ENCODE peak calls at places on chromosomes 11 and 22, in eight cellular contexts. D, X, V, I, B, Z, W and H are unnamed samples.
A peak's percentile ranks its signal among the peaks of the same experiment; 100 is the strongest.

GRCh38 chr22:33047744-33048143 is 10.4 kb downstream of the SYN3 start:
- DNase-seq in Z (no peak), B (no peak), X (no peak), V (no peak), W (no peak), D (no peak), I (no peak), H (no peak)

GRCh38 chr11:125743681-125744080 is 2.4 kb upstream of the PATE1 start:
- DNase-seq in W (no peak), D (no peak), I (no peak), Z (no peak), B (no peak), X (no peak), V (no peak), H (no peak)

GRCh38 chr11:107123022-107123421 is 104.7 kb upstream of the GUCY1A2 start:
- DNase-seq in Z (no peak), V (no peak), B (no peak), I (no peak), W (no peak), X (no peak), D (no peak), H (no peak)

GRCh38 chr11:103850419-103851165 is 185.8 kb upstream of the DDI1 start:
- DNase-seq in D (no peak), B (no peak), V (no peak), I (no peak), W (no peak), Z (no peak), X (no peak), H (no peak)

GRCh38 chr11:125910450-125910849 is 6.1 kb downstream of the DDX25 start:
- DNase-seq in I (no peak), B (no peak), X (no peak), V (no peak), W (no peak), Z (no peak), D (no peak), H (no peak)

GRCh38 chr22:23745780-23746179 is 5.1 kb downstream of the ZNF70 start:
- DNase-seq in I (no peak), X (no peak), B (no peak), W (no peak), Z (no peak), V (no peak), D (no peak), H (no peak)

GRCh38 chr11:10664005-10664404 is 29.6 kb downstream of the IRAG1 start:
- DNase-seq in W (no peak), X (no peak), B (no peak), Z (no peak), V (no peak), D (no peak), I (no peak), H (no peak)

GRCh38 chr11:10654211-10655150 is 39.1 kb downstream of the IRAG1 start:
- DNase-seq in Z (peak; percentile 73), V (no peak), D (peak; percentile 55), W (peak; percentile 57), B (peak; percentile 89), X (peak; percentile 72), I (peak; percentile 23), H (peak; percentile 82)

GRCh38 chr11:1650918-1651262 is 21.3 kb downstream of the KRTAP5-5 start:
- DNase-seq in B (no peak), V (no peak), W (no peak), I (no peak), Z (no peak), X (no peak), D (no peak), H (no peak)

GRCh38 chr22:50297510-50298265 is 9.8 kb downstream of the PLXNB2 start:
- DNase-seq in W (no peak), D (no peak), X (no peak), B (no peak), Z (no peak), V (no peak), I (no peak), H (no peak)

GRCh38 chr11:10792385-10793068 is 16.2 kb downstream of the EIF4G2 start:
- DNase-seq in B (peak; percentile 92), Z (peak; percentile 69), D (peak; percentile 72), X (peak; percentile 86), W (peak; percentile 77), V (peak; percentile 99), I (peak; percentile 19), H (peak; percentile 84)

GRCh38 chr22:36064358-36064757 is 35.7 kb upstream of the RBFOX2 start:
- DNase-seq in X (no peak), W (no peak), V (no peak), I (no peak), B (no peak), D (no peak), Z (no peak), H (no peak)
- TF ChIP-seq MAX in X (no peak), W (no peak), V (no peak), I (no peak), B (no peak), D (no peak), Z (no peak), H (no peak)

GRCh38 chr11:61581030-61581928 is at the start of gene SYT7:
- DNase-seq in D (peak; percentile 94), V (peak; percentile 100), B (peak; percentile 95), Z (peak; percentile 94), W (peak; percentile 87), I (peak; percentile 45), X (peak; percentile 97), H (peak; percentile 97)
- TF ChIP-seq POLR2A in D (no peak), V (no peak), B (no peak), Z (no peak), W (no peak), I (no peak), X (peak; percentile 22), H (no peak)

DNA sequence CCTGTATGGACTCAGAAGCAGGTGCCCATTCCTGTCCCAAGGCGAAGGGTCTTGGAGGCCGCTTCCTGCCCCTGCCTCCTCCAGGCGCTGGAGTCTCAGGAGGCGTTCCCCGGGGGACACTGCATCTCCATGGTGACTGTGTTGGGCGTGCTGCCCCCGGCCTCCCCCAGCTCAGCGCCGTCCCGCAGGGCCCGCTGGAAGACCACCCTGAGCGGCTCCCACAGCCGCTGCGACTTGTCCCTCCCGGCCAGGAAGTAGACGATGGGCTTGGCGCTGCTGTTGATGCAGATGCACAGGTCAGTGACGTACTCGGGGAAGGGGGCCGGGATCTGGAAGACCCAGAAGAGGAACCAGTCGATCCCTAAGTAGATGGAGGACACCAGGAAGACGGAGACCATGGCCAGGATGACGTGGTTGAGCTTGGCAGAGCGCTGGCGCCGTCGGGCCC is 7.8 kb downstream of the MRGPRF start:
- DNase-seq in Z (no peak), D (no peak), V (no peak), B (no peak), I (no peak), W (no peak), X (no peak), H (no peak)
- TF ChIP-seq MAX in Z (no peak), D (no peak), V (no peak), B (no peak), I (no peak), W (no peak), X (no peak), H (no peak)

GRCh38 chr11:123055132-123055924 is 6.6 kb downstream of the HSPA8 start:
- DNase-seq in X (no peak), Z (no peak), D (no peak), W (no peak), V (no peak), I (no peak), B (peak; percentile 42), H (peak; percentile 66)
- TF ChIP-seq POLR2A in X (no peak), Z (no peak), D (peak; percentile 44), W (peak; percentile 39), V (peak; percentile 37), I (no peak), B (peak; percentile 23), H (no peak)

DNA sequence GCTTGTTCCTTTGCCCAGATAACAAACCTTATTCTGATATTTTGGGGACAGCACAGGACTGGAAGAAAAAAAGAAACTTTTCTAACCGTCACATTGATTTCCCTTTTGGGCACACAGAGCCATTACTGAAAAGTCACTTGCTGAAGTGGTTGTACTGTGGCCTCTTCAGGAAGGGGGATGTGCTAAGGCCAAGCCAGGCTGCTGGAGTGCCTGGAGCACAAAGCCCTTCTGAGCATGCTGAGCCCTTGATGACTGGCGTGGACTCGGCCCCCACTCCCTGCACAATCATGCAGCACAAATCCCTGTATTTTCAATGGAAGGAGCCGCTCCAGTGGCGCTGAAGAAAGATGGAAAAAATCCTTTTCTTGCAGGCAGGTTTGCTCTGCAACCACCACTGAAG is 164.2 kb downstream of the NTM start:
- DNase-seq in B (no peak), X (no peak), V (no peak), I (no peak), W (no peak), D (no peak), Z (no peak), H (no peak)
- TF ChIP-seq MAX in B (no peak), X (no peak), V (no peak), I (no peak), W (no peak), D (no peak), Z (no peak), H (no peak)

GRCh38 chr22:41415554-41415953 is 31.0 kb downstream of the TOB2 start:
- DNase-seq in I (no peak), V (no peak), Z (no peak), W (no peak), B (no peak), X (no peak), D (no peak), H (no peak)

GRCh38 chr22:41418717-41419116 is 27.9 kb downstream of the TOB2 start:
- DNase-seq in I (no peak), X (no peak), D (no peak), V (no peak), B (no peak), W (no peak), Z (no peak), H (no peak)

DNA sequence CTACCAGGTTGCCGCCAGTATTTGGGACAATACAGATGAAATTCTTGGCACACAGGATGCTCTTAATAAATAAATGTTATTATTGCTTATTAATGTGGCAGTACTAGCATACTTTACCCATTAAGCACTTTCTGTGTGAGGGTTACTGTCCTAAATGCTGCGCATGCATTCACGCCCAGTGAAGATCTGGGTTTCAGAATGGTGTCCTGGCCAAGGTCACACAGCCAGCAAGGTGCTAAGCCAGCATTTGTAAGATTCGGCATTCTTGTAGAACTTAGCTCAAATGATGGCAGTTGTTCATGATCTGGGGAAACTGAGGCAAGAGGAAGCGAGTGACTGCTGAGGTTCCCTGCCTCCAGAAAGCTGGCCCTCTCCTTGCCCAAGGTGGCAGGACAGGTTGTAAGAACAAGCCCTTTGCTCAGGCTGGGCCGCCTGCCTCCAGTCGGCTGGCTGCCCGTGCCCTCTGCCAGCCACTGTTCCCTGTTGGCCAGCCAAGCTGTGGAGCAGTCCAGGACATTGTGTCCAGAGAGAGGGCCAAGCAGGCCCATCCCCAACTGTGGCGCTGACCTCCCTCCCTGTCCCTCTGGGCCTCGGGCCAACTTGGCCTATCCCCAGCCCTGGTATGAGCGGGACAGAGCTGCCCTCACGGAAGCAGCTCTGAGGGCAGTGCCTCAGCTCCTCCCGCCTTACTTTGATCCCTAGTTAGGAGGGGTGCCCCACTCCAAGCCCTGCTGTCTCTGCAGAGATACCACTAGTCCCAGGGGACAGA is 28.8 kb downstream of the TOB2 start:
- DNase-seq in D (no peak), X (peak; percentile 22), I (no peak), V (no peak), Z (peak; percentile 24), B (no peak), W (no peak), H (no peak)
- TF ChIP-seq POLR2A in D (no peak), X (no peak), I (no peak), V (no peak), Z (no peak), B (no peak), W (no peak), H (no peak)

GRCh38 chr11:15525582-15525981 is 410.9 kb downstream of the INSC start:
- DNase-seq in D (no peak), V (no peak), W (no peak), I (no peak), Z (no peak), B (no peak), X (no peak), H (no peak)
- TF ChIP-seq MAX in D (no peak), V (no peak), W (no peak), I (no peak), Z (no peak), B (no peak), X (no peak), H (no peak)